ENCODE peak calls at places on chromosome 7, in four cellular contexts. One of them, this sample, is unnamed.

GRCh38 chr7:90607196-90607595 is 11.1 kb downstream of the CDK14 start:
- DNase-seq in IMR-90: no peak
- DNase-seq in K562: no peak
- DNase-seq in endothelial cell of umbilical vein: no peak
- DNase-seq in this sample: peak; percentile 13

GRCh38 chr7:138663741-138664710 is 37.1 kb downstream of the SVOPL start:
- DNase-seq in IMR-90: no peak
- DNase-seq in K562: no peak
- DNase-seq in endothelial cell of umbilical vein: peak; percentile 3
- DNase-seq in this sample: no peak

GRCh38 chr7:727806-728460 is 852 bp upstream of the PRKAR1B start:
- DNase-seq in IMR-90: peak; percentile 38
- DNase-seq in K562: peak; percentile 45
- DNase-seq in endothelial cell of umbilical vein: peak; percentile 34
- DNase-seq in this sample: no peak

GRCh38 chr7:7876419-7876818 is 92.2 kb upstream of the GLCCI1 start:
- DNase-seq in IMR-90: no peak
- DNase-seq in K562: no peak
- DNase-seq in endothelial cell of umbilical vein: no peak
- DNase-seq in this sample: no peak

GRCh38 chr7:5659584-5659983 is 121.9 kb downstream of the RNF216 start:
- DNase-seq in IMR-90: no peak
- DNase-seq in K562: no peak
- DNase-seq in endothelial cell of umbilical vein: no peak
- DNase-seq in this sample: no peak

GRCh38 chr7:121831320-121831719 is 41.6 kb upstream of the PTPRZ1 start:
- DNase-seq in IMR-90: no peak
- DNase-seq in K562: no peak
- DNase-seq in endothelial cell of umbilical vein: no peak
- DNase-seq in this sample: peak; percentile 33

GRCh38 chr7:12756841-12757240 is 69.4 kb downstream of the ARL4A start:
- DNase-seq in IMR-90: no peak
- DNase-seq in K562: no peak
- DNase-seq in endothelial cell of umbilical vein: no peak
- DNase-seq in this sample: peak; percentile 9

GRCh38 chr7:127252736-127253288 is at the start of gene GRM8:
- DNase-seq in IMR-90: peak; percentile 22
- DNase-seq in K562: peak; percentile 83
- DNase-seq in endothelial cell of umbilical vein: peak; percentile 61
- DNase-seq in this sample: no peak

GRCh38 chr7:155944901-155945300 is 132.6 kb upstream of the SHH start:
- DNase-seq in IMR-90: no peak
- DNase-seq in K562: no peak
- DNase-seq in endothelial cell of umbilical vein: no peak
- DNase-seq in this sample: no peak

GRCh38 chr7:84786073-84786472 is 400.8 kb downstream of the SEMA3D start:
- DNase-seq in IMR-90: no peak
- DNase-seq in K562: no peak
- DNase-seq in endothelial cell of umbilical vein: no peak
- DNase-seq in this sample: no peak

GRCh38 chr7:26376208-26376917 is 84.7 kb downstream of the SNX10 start:
- DNase-seq in IMR-90: no peak
- DNase-seq in K562: no peak
- DNase-seq in endothelial cell of umbilical vein: peak; percentile 74
- DNase-seq in this sample: no peak

GRCh38 chr7:45001138-45001694 is 1.2 kb downstream of the CCM2 start:
- DNase-seq in IMR-90: no peak
- DNase-seq in K562: peak; percentile 69
- DNase-seq in endothelial cell of umbilical vein: peak; percentile 17
- DNase-seq in this sample: peak; percentile 76

GRCh38 chr7:149868638-149869290 is 5.0 kb upstream of the ATP6V0E2 start:
- DNase-seq in IMR-90: no peak
- DNase-seq in K562: no peak
- DNase-seq in endothelial cell of umbilical vein: no peak
- DNase-seq in this sample: no peak

GRCh38 chr7:107392811-107393210 is 77.0 kb upstream of the GPR22 start:
- DNase-seq in IMR-90: no peak
- DNase-seq in K562: no peak
- DNase-seq in endothelial cell of umbilical vein: no peak
- DNase-seq in this sample: no peak

GRCh38 chr7:133130166-133130565 is 48.3 kb upstream of the CHCHD3 start:
- DNase-seq in IMR-90: no peak
- DNase-seq in K562: no peak
- DNase-seq in endothelial cell of umbilical vein: no peak
- DNase-seq in this sample: no peak

GRCh38 chr7:99249985-99250575 is 22.6 kb upstream of the MYH16 start:
- DNase-seq in IMR-90: no peak
- DNase-seq in K562: no peak
- DNase-seq in endothelial cell of umbilical vein: no peak
- DNase-seq in this sample: no peak

GRCh38 chr7:139915864-139916716 is 87.0 kb downstream of the TBXAS1 start:
- DNase-seq in IMR-90: peak; percentile 99
- DNase-seq in K562: peak; percentile 94
- DNase-seq in endothelial cell of umbilical vein: peak; percentile 88
- DNase-seq in this sample: peak; percentile 81

GRCh38 chr7:139807009-139807408 is 22.1 kb upstream of the TBXAS1 start:
- DNase-seq in IMR-90: no peak
- DNase-seq in K562: no peak
- DNase-seq in endothelial cell of umbilical vein: no peak
- DNase-seq in this sample: no peak

GRCh38 chr7:73560035-73560835 is 2.7 kb upstream of the BCL7B start:
- DNase-seq in IMR-90: peak; percentile 91
- DNase-seq in K562: peak; percentile 31
- DNase-seq in endothelial cell of umbilical vein: no peak
- DNase-seq in this sample: no peak

GRCh38 chr7:28697898-28698563 is 260.1 kb downstream of the TRIL start:
- DNase-seq in IMR-90: no peak
- DNase-seq in K562: no peak
- DNase-seq in endothelial cell of umbilical vein: no peak
- DNase-seq in this sample: no peak

GRCh38 chr7:4725014-4725951 is 43.2 kb downstream of the FOXK1 start:
- DNase-seq in IMR-90: peak; percentile 95
- DNase-seq in K562: no peak
- DNase-seq in endothelial cell of umbilical vein: peak; percentile 95
- DNase-seq in this sample: no peak

GRCh38 chr7:155824195-155824915 is 12.1 kb upstream of the SHH start:
- DNase-seq in IMR-90: peak; percentile 23
- DNase-seq in K562: no peak
- DNase-seq in endothelial cell of umbilical vein: no peak
- DNase-seq in this sample: no peak

GRCh38 chr7:142516038-142516501 is 233.2 kb upstream of the PRSS1 start:
- DNase-seq in IMR-90: peak; percentile 72
- DNase-seq in K562: peak; percentile 82
- DNase-seq in endothelial cell of umbilical vein: peak; percentile 65
- DNase-seq in this sample: peak; percentile 28

GRCh38 chr7:54904986-54905385 is 113.8 kb upstream of the EGFR start:
- DNase-seq in IMR-90: no peak
- DNase-seq in K562: no peak
- DNase-seq in endothelial cell of umbilical vein: no peak
- DNase-seq in this sample: no peak

GRCh38 chr7:28573059-28573553 is 160.8 kb downstream of the CREB5 start:
- DNase-seq in IMR-90: peak; percentile 47
- DNase-seq in K562: no peak
- DNase-seq in endothelial cell of umbilical vein: peak; percentile 79
- DNase-seq in this sample: no peak

GRCh38 chr7:133650067-133650466 is 397.2 kb downstream of the EXOC4 start:
- DNase-seq in IMR-90: peak; percentile 69
- DNase-seq in K562: no peak
- DNase-seq in endothelial cell of umbilical vein: peak; percentile 6
- DNase-seq in this sample: no peak

GRCh38 chr7:47901542-47901941 is 46.7 kb downstream of the PKD1L1 start:
- DNase-seq in IMR-90: peak; percentile 19
- DNase-seq in K562: no peak
- DNase-seq in endothelial cell of umbilical vein: no peak
- DNase-seq in this sample: no peak

GRCh38 chr7:105580022-105580740 is 1.1 kb downstream of the EFCAB10 start:
- DNase-seq in IMR-90: no peak
- DNase-seq in K562: no peak
- DNase-seq in endothelial cell of umbilical vein: peak; percentile 17
- DNase-seq in this sample: no peak

GRCh38 chr7:151769189-151769821 is 107.6 kb downstream of the PRKAG2 start:
- DNase-seq in IMR-90: no peak
- DNase-seq in K562: no peak
- DNase-seq in endothelial cell of umbilical vein: no peak
- DNase-seq in this sample: no peak

GRCh38 chr7:155470686-155471638 is 13.0 kb downstream of the EN2 start:
- DNase-seq in IMR-90: no peak
- DNase-seq in K562: no peak
- DNase-seq in endothelial cell of umbilical vein: no peak
- DNase-seq in this sample: no peak

GRCh38 chr7:158381956-158382355 is 205.7 kb downstream of the PTPRN2 start:
- DNase-seq in IMR-90: no peak
- DNase-seq in K562: no peak
- DNase-seq in endothelial cell of umbilical vein: no peak
- DNase-seq in this sample: no peak

GRCh38 chr7:130988443-130988842 is 254.4 kb upstream of the KLF14 start:
- DNase-seq in IMR-90: peak; percentile 57
- DNase-seq in K562: no peak
- DNase-seq in endothelial cell of umbilical vein: no peak
- DNase-seq in this sample: no peak

GRCh38 chr7:70539622-70540021 is 592.3 kb upstream of the GALNT17 start:
- DNase-seq in IMR-90: no peak
- DNase-seq in K562: no peak
- DNase-seq in endothelial cell of umbilical vein: no peak
- DNase-seq in this sample: no peak

GRCh38 chr7:157702311-157703023 is 365.7 kb downstream of the DNAJB6 start:
- DNase-seq in IMR-90: no peak
- DNase-seq in K562: no peak
- DNase-seq in endothelial cell of umbilical vein: no peak
- DNase-seq in this sample: no peak

GRCh38 chr7:135317676-135318326 is 84.2 kb downstream of the STRA8 start:
- DNase-seq in IMR-90: no peak
- DNase-seq in K562: no peak
- DNase-seq in endothelial cell of umbilical vein: no peak
- DNase-seq in this sample: no peak

GRCh38 chr7:133054167-133054840 is 27.6 kb downstream of the CHCHD3 start:
- DNase-seq in IMR-90: peak; percentile 47
- DNase-seq in K562: no peak
- DNase-seq in endothelial cell of umbilical vein: no peak
- DNase-seq in this sample: no peak

GRCh38 chr7:44111759-44112158 is 7.6 kb downstream of the AEBP1 start:
- DNase-seq in IMR-90: no peak
- DNase-seq in K562: peak; percentile 36
- DNase-seq in endothelial cell of umbilical vein: no peak
- DNase-seq in this sample: no peak

GRCh38 chr7:5420841-5421625 is 2.6 kb downstream of the TNRC18 start:
- DNase-seq in IMR-90: no peak
- DNase-seq in K562: peak; percentile 49
- DNase-seq in endothelial cell of umbilical vein: peak; percentile 28
- DNase-seq in this sample: no peak

DNA sequence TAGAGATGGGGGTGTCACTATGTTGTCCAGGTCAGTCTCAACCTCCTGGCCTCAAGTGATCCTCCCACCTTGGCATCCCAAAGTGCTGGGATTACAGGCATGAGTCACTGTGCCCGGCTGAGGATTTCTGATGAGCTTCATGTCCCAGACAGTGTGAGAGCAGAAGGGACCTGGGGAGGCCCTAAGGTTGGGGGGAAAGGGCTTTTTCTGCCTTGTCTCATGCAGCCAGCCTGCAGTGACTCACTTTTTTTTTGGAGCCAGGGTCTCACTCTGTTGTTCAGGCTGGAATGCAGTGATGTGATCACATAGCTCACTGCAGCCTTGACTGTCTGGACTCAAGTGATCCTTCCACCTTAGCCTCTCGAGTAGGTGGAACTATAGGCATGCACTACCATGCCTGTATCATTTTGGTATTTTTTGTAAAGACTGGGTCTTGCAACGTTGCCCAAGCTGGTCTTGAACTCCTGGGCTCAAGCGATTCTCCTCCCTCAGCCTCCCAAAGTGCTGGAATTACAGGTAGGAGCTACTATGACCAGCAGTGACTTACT is 14.6 kb downstream of the COL26A1 start:
- DNase-seq in IMR-90: no peak
- DNase-seq in K562: no peak
- DNase-seq in endothelial cell of umbilical vein: no peak
- DNase-seq in this sample: no peak
- H3K9me1 ChIP-seq in IMR-90: no peaks in the 10 kb centered on the region
- H3K9me1 ChIP-seq in K562: no peaks in the 10 kb centered on the region
- H3K9me1 ChIP-seq in endothelial cell of umbilical vein: no peaks in the 10 kb centered on the region
- H3K9me1 ChIP-seq in this sample: no peaks in the 10 kb centered on the region

GRCh38 chr7:38660427-38661099 is 29.4 kb upstream of the AMPH start:
- DNase-seq in IMR-90: peak; percentile 56
- DNase-seq in K562: peak; percentile 19
- DNase-seq in endothelial cell of umbilical vein: peak; percentile 45
- DNase-seq in this sample: no peak

GRCh38 chr7:38669965-38670520 is 38.9 kb upstream of the AMPH start:
- DNase-seq in IMR-90: no peak
- DNase-seq in K562: no peak
- DNase-seq in endothelial cell of umbilical vein: no peak
- DNase-seq in this sample: no peak

GRCh38 chr7:38659931-38660330 is 28.8 kb upstream of the AMPH start:
- DNase-seq in IMR-90: no peak
- DNase-seq in K562: no peak
- DNase-seq in endothelial cell of umbilical vein: no peak
- DNase-seq in this sample: no peak

GRCh38 chr7:38664972-38665371 is 33.8 kb upstream of the AMPH start:
- DNase-seq in IMR-90: no peak
- DNase-seq in K562: no peak
- DNase-seq in endothelial cell of umbilical vein: no peak
- DNase-seq in this sample: no peak
- H3K9me1 ChIP-seq in IMR-90: no peaks in the 10 kb centered on the region
- H3K9me1 ChIP-seq in K562: no peaks in the 10 kb centered on the region
- H3K9me1 ChIP-seq in endothelial cell of umbilical vein: no peaks in the 10 kb centered on the region
- H3K9me1 ChIP-seq in this sample: no peaks in the 10 kb centered on the region

GRCh38 chr7:79761876-79762429 is 308.5 kb upstream of the MAGI2 start:
- DNase-seq in IMR-90: no peak
- DNase-seq in K562: no peak
- DNase-seq in endothelial cell of umbilical vein: peak; percentile 10
- DNase-seq in this sample: no peak
- H3K9me1 ChIP-seq in IMR-90: no peaks in the 10 kb centered on the region
- H3K9me1 ChIP-seq in K562: no peaks in the 10 kb centered on the region
- H3K9me1 ChIP-seq in endothelial cell of umbilical vein: no peaks in the 10 kb centered on the region
- H3K9me1 ChIP-seq in this sample: no peaks in the 10 kb centered on the region

GRCh38 chr7:11026452-11027359 is 53.0 kb downstream of the PHF14 start:
- DNase-seq in IMR-90: peak; percentile 0
- DNase-seq in K562: no peak
- DNase-seq in endothelial cell of umbilical vein: no peak
- DNase-seq in this sample: no peak

GRCh38 chr7:11021468-11021867 is 47.8 kb downstream of the PHF14 start:
- DNase-seq in IMR-90: no peak
- DNase-seq in K562: no peak
- DNase-seq in endothelial cell of umbilical vein: no peak
- DNase-seq in this sample: no peak
- H3K9me1 ChIP-seq in IMR-90: no peaks in the 10 kb centered on the region
- H3K9me1 ChIP-seq in K562: no peaks in the 10 kb centered on the region
- H3K9me1 ChIP-seq in endothelial cell of umbilical vein: no peaks in the 10 kb centered on the region
- H3K9me1 ChIP-seq in this sample: no peaks in the 10 kb centered on the region

GRCh38 chr7:30902466-30902865 is 9.2 kb upstream of the AQP1 start:
- DNase-seq in IMR-90: no peak
- DNase-seq in K562: no peak
- DNase-seq in endothelial cell of umbilical vein: no peak
- DNase-seq in this sample: no peak
- H3K9me1 ChIP-seq in IMR-90: peaks cover 5% of the 10 kb centered on the region
- H3K9me1 ChIP-seq in K562: no peaks in the 10 kb centered on the region
- H3K9me1 ChIP-seq in endothelial cell of umbilical vein: no peaks in the 10 kb centered on the region
- H3K9me1 ChIP-seq in this sample: no peaks in the 10 kb centered on the region